ENCODE peak calls at places on chromosome 15, in eight cellular contexts. J, T, S, C, Q, X, B and Y are unnamed samples.

GRCh38 chr15:80779658-80780415 is 667 bp downstream of the CEMIP start:
- DNase-seq in J (no peak), T (no peak), S (peak; percentile 17), C (no peak), Q (peak; percentile 25), X (no peak), B (no peak), Y (peak; percentile 77)

GRCh38 chr15:80203361-80203885 is 48.6 kb downstream of the CTXND1 start:
- DNase-seq in J (no peak), T (no peak), S (no peak), C (no peak), Q (no peak), X (no peak), B (no peak), Y (peak; percentile 48)

GRCh38 chr15:57213783-57214366 is 162.4 kb upstream of the CGNL1 start:
- DNase-seq in J (no peak), T (no peak), S (peak; percentile 41), C (peak; percentile 9), Q (peak; percentile 41), X (peak; percentile 22), B (no peak), Y (no peak)

GRCh38 chr15:91515188-91515754 is 338.2 kb upstream of the SLCO3A1 start:
- DNase-seq in J (peak; percentile 62), T (peak; percentile 63), S (no peak), C (peak; percentile 44), Q (no peak), X (no peak), B (no peak), Y (no peak)

GRCh38 chr15:69996842-69997478 is 100.8 kb downstream of the TLE3 start:
- DNase-seq in J (no peak), T (no peak), S (no peak), C (no peak), Q (no peak), X (no peak), B (no peak), Y (no peak)

GRCh38 chr15:83516935-83517334 is 69.8 kb downstream of the SH3GL3 start:
- DNase-seq in J (no peak), T (no peak), S (no peak), C (no peak), Q (no peak), X (no peak), B (no peak), Y (no peak)

GRCh38 chr15:82655606-82656005 is 8.4 kb upstream of the CPEB1 start:
- DNase-seq in J (no peak), T (no peak), S (no peak), C (no peak), Q (no peak), X (no peak), B (no peak), Y (no peak)

GRCh38 chr15:46304320-46304719 is 669.5 kb downstream of the SQOR start:
- DNase-seq in J (no peak), T (no peak), S (no peak), C (no peak), Q (peak; percentile 4), X (no peak), B (no peak), Y (peak; percentile 36)

GRCh38 chr15:67068724-67069400 is 3.5 kb downstream of the SMAD3 start:
- DNase-seq in J (no peak), T (no peak), S (no peak), C (no peak), Q (no peak), X (no peak), B (no peak), Y (no peak)

GRCh38 chr15:74603026-74603788 is 12.4 kb upstream of the CLK3 start:
- DNase-seq in J (no peak), T (no peak), S (no peak), C (no peak), Q (no peak), X (no peak), B (no peak), Y (no peak)

GRCh38 chr15:92843819-92844218 is 56.3 kb upstream of the CHD2 start:
- DNase-seq in J (no peak), T (no peak), S (no peak), C (no peak), Q (no peak), X (no peak), B (no peak), Y (no peak)

GRCh38 chr15:48315041-48315440 is 16.2 kb upstream of the DUT start:
- DNase-seq in J (no peak), T (no peak), S (peak; percentile 18), C (no peak), Q (no peak), X (no peak), B (no peak), Y (peak; percentile 22)

GRCh38 chr15:68495981-68496705 is 64.2 kb upstream of the ITGA11 start:
- DNase-seq in J (no peak), T (no peak), S (no peak), C (no peak), Q (no peak), X (no peak), B (no peak), Y (no peak)

GRCh38 chr15:77659350-77660321 is 26.9 kb upstream of the LINGO1 start:
- DNase-seq in J (peak; percentile 54), T (peak; percentile 34), S (no peak), C (peak; percentile 35), Q (peak; percentile 74), X (no peak), B (peak; percentile 59), Y (peak; percentile 96)

GRCh38 chr15:26126070-26126469 is 262.9 kb upstream of the ATP10A start:
- DNase-seq in J (no peak), T (peak; percentile 30), S (no peak), C (no peak), Q (no peak), X (no peak), B (no peak), Y (no peak)

GRCh38 chr15:26129852-26130251 is 266.7 kb upstream of the ATP10A start:
- DNase-seq in J (no peak), T (no peak), S (no peak), C (no peak), Q (no peak), X (no peak), B (no peak), Y (peak; percentile 29)

GRCh38 chr15:26126819-26127387 is 263.8 kb upstream of the ATP10A start:
- DNase-seq in J (no peak), T (no peak), S (no peak), C (no peak), Q (no peak), X (no peak), B (no peak), Y (no peak)

GRCh38 chr15:26125664-26126063 is 262.5 kb upstream of the ATP10A start:
- DNase-seq in J (no peak), T (no peak), S (no peak), C (no peak), Q (no peak), X (no peak), B (no peak), Y (no peak)

DNA sequence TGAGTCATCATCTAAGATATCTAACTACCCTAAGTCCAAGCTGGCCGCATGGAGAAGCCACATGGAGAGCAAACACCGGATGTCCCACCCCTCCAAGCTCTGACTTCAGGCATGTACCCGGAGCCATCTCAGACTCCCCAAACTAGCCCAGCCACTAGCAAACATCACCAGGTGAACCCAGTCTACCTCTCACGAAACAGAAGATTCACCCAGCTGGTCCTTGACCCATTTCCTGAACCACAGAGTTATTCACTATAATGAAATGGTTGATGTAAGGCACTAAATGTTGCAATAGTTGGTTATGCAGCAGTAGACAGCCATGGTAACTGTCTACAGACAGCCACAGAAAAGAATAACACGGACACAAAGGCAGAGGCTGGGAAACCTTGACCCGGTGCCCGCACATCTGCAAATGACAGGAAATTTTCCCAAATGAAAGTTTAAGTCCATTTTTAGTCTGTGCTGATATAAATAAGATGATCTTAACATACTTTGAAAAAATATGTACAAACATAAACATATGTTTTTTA is 265.5 kb upstream of the ATP10A start:
- DNase-seq in J (no peak), T (no peak), S (no peak), C (no peak), Q (no peak), X (no peak), B (no peak), Y (no peak)
- H3K4me3 ChIP-seq in J (no peak overlapping the region), T (no peak overlapping the region), S (no peak overlapping the region), C (no peak overlapping the region), Q (no peak overlapping the region), X (no peak overlapping the region), B (no peak overlapping the region), Y (no peak overlapping the region)

DNA sequence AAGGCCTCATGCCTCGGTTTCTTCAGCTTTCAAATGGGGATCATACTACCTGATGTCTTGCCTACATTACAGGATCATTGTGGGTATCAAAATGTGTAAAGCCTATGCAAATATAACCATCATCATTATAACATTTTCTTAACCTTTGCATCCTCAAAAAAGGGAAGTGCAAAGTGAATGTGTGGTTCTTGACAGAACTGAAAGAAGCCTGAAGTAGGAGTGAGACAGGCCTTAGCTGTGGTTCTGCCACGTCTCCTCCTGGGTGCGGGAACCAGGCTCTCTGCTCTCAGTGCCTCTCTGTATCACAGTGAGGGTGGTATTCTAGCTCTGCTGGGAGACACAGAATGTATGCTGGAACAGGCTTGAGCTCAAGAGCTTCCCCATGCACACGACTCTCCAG is 316.9 kb upstream of the ICE2 start:
- DNase-seq in J (no peak), T (no peak), S (no peak), C (no peak), Q (no peak), X (no peak), B (no peak), Y (no peak)
- H3K36me3 ChIP-seq in J (no peaks in the 10 kb centered on the region), T (no peaks in the 10 kb centered on the region), S (no peaks in the 10 kb centered on the region), C (no peaks in the 10 kb centered on the region), Q (no peaks in the 10 kb centered on the region), X (no peaks in the 10 kb centered on the region), B (no peaks in the 10 kb centered on the region), Y (no peaks in the 10 kb centered on the region)

GRCh38 chr15:51130344-51130743 is 35.6 kb upstream of the TNFAIP8L3 start:
- DNase-seq in J (no peak), T (no peak), S (no peak), C (no peak), Q (no peak), X (no peak), B (no peak), Y (no peak)
- H3K27me3 ChIP-seq in J (no peaks in the 10 kb centered on the region), T (no peaks in the 10 kb centered on the region), S (no peaks in the 10 kb centered on the region), C (no peaks in the 10 kb centered on the region), Q (no peaks in the 10 kb centered on the region), X (peaks cover 5% of the 10 kb centered on the region), B (no peaks in the 10 kb centered on the region), Y (no peaks in the 10 kb centered on the region)

DNA sequence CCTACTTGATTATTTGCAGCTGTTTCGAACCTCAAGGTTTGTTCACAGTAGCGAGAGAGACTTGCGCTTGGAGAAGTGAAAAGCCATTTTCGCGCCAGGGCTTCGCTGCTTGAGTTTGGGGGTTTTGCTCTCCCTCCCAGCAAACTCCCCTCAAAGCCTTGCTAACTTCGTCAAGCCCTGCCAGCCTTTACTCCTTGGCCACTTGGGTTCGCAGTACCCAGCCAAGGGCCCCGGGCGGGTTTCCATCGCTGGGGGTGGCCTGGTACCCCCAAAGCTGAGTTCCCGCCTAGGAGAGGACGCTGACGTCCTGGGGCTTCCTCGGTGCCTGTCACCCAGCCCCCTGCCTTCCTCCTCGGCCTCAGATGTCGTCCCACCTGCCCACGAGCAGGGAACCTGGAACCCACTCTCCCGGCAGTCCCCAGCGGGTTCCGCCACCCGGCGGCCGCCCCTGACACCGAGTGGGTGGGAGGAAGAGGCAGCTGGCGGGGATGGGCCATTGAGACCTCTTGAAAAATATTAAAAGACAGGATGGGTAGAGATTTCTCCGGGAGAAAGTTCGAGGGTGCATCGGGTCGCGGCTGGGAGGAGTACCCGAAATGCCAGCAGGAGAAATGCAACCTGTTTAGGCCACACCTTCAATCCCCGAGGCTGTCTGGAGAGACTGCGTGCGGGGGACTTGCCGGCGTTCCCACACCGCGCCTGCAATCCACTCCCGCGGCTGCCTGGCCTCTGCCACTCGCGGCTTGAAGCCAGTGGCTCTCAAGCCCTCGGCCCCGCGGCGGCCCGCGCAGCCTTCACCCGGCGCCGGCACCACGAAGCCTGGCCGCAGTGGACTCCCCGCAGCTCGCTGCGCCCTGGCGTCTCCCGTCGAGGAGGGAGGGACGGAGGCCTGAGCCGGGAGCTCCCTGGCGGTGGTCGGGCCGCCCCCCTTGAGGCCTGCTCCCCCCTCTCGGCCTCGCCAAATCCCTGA is 8.8 kb upstream of the NR2F2 start:
- DNase-seq in J (no peak), T (no peak), S (peak; percentile 44), C (peak; percentile 23), Q (no peak), X (no peak), B (peak; percentile 54), Y (peak; percentile 81)
- H3K4me3 ChIP-seq in J (peak overlapping the region; percentile 51), T (peak overlapping the region; percentile 88), S (peak overlapping the region; percentile 73), C (peak overlapping the region; percentile 50), Q (no peak overlapping the region), X (no peak overlapping the region), B (peak overlapping the region; percentile 55), Y (peak overlapping the region; percentile 34)